ENCODE peak calls at places on chromosome 20, in four cellular contexts. One of them, this sample, is unnamed.
A peak's percentile ranks its signal among the peaks of the same experiment; 100 is the strongest.

GRCh38 chr20:8130840-8131526 is 1.1 kb upstream of the PLCB1 start:
- DNase-seq in heart right ventricle: no peak
- DNase-seq in naive thymus-derived CD4-positive, alpha-beta T cell: no peak
- DNase-seq in PC-9: no peak
- DNase-seq in this sample: no peak

GRCh38 chr20:4483481-4483880 is 238.2 kb upstream of the PRND start:
- DNase-seq in PC-9: no peak
- DNase-seq in naive thymus-derived CD4-positive, alpha-beta T cell: no peak
- DNase-seq in heart right ventricle: no peak
- DNase-seq in this sample: no peak

GRCh38 chr20:52959125-52959524 is 13.0 kb upstream of the TSHZ2 start:
- DNase-seq in PC-9: no peak
- DNase-seq in heart right ventricle: no peak
- DNase-seq in naive thymus-derived CD4-positive, alpha-beta T cell: no peak
- DNase-seq in this sample: no peak

GRCh38 chr20:23668477-23668951 is 20.3 kb downstream of the CST4 start:
- DNase-seq in PC-9: peak; percentile 59
- DNase-seq in naive thymus-derived CD4-positive, alpha-beta T cell: no peak
- DNase-seq in heart right ventricle: peak; percentile 54
- DNase-seq in this sample: peak; percentile 70

GRCh38 chr20:51848346-51848745 is 46.0 kb upstream of the SALL4 start:
- DNase-seq in heart right ventricle: no peak
- DNase-seq in naive thymus-derived CD4-positive, alpha-beta T cell: no peak
- DNase-seq in PC-9: no peak
- DNase-seq in this sample: no peak

GRCh38 chr20:38789503-38790209 is 15.8 kb upstream of the PPP1R16B start:
- DNase-seq in naive thymus-derived CD4-positive, alpha-beta T cell: no peak
- DNase-seq in heart right ventricle: no peak
- DNase-seq in PC-9: peak; percentile 84
- DNase-seq in this sample: no peak

GRCh38 chr20:3681931-3682820 is at the start of gene ADAM33:
- DNase-seq in heart right ventricle: no peak
- DNase-seq in PC-9: no peak
- DNase-seq in naive thymus-derived CD4-positive, alpha-beta T cell: no peak
- DNase-seq in this sample: no peak

GRCh38 chr20:17786221-17786718 is 86.5 kb downstream of the BANF2 start:
- DNase-seq in naive thymus-derived CD4-positive, alpha-beta T cell: no peak
- DNase-seq in heart right ventricle: no peak
- DNase-seq in PC-9: no peak
- DNase-seq in this sample: no peak

GRCh38 chr20:43911066-43911465 is 3.6 kb upstream of the TOX2 start:
- DNase-seq in naive thymus-derived CD4-positive, alpha-beta T cell: no peak
- DNase-seq in heart right ventricle: no peak
- DNase-seq in PC-9: peak; percentile 77
- DNase-seq in this sample: no peak

GRCh38 chr20:46814366-46815232 is 80.0 kb upstream of the EYA2 start:
- DNase-seq in PC-9: peak; percentile 97
- DNase-seq in naive thymus-derived CD4-positive, alpha-beta T cell: no peak
- DNase-seq in heart right ventricle: no peak
- DNase-seq in this sample: no peak

GRCh38 chr20:40949346-40949745 is 79.3 kb upstream of the TOP1 start:
- DNase-seq in PC-9: peak; percentile 31
- DNase-seq in naive thymus-derived CD4-positive, alpha-beta T cell: no peak
- DNase-seq in heart right ventricle: no peak
- DNase-seq in this sample: no peak

GRCh38 chr20:64051033-64051452 is 1.6 kb upstream of the SOX18 start:
- DNase-seq in heart right ventricle: no peak
- DNase-seq in PC-9: no peak
- DNase-seq in naive thymus-derived CD4-positive, alpha-beta T cell: no peak
- DNase-seq in this sample: no peak
- H3K27me3 ChIP-seq in heart right ventricle: peaks cover 53% of the 10 kb centered on the region
- H3K27me3 ChIP-seq in PC-9: peaks cover 29% of the 10 kb centered on the region
- H3K27me3 ChIP-seq in naive thymus-derived CD4-positive, alpha-beta T cell: peaks cover 6% of the 10 kb centered on the region
- H3K27me3 ChIP-seq in this sample: no peaks in the 10 kb centered on the region

GRCh38 chr20:37223053-37223452 is 38.6 kb downstream of the GHRH start:
- DNase-seq in PC-9: no peak
- DNase-seq in naive thymus-derived CD4-positive, alpha-beta T cell: no peak
- DNase-seq in heart right ventricle: no peak
- DNase-seq in this sample: no peak

GRCh38 chr20:37218976-37219375 is 39.6 kb upstream of the MROH8 start:
- DNase-seq in PC-9: no peak
- DNase-seq in naive thymus-derived CD4-positive, alpha-beta T cell: no peak
- DNase-seq in heart right ventricle: no peak
- DNase-seq in this sample: no peak

GRCh38 chr20:37220255-37220654 is 40.9 kb upstream of the MROH8 start:
- DNase-seq in naive thymus-derived CD4-positive, alpha-beta T cell: no peak
- DNase-seq in PC-9: no peak
- DNase-seq in heart right ventricle: no peak
- DNase-seq in this sample: no peak

GRCh38 chr20:37222086-37222485 is 39.5 kb downstream of the GHRH start:
- DNase-seq in heart right ventricle: no peak
- DNase-seq in PC-9: no peak
- DNase-seq in naive thymus-derived CD4-positive, alpha-beta T cell: no peak
- DNase-seq in this sample: no peak

GRCh38 chr20:37220796-37221195 is 40.8 kb downstream of the GHRH start:
- DNase-seq in PC-9: no peak
- DNase-seq in naive thymus-derived CD4-positive, alpha-beta T cell: no peak
- DNase-seq in heart right ventricle: no peak
- DNase-seq in this sample: no peak
- H3K27ac ChIP-seq in PC-9: no peak overlapping the region
- H3K27ac ChIP-seq in naive thymus-derived CD4-positive, alpha-beta T cell: no peak overlapping the region
- H3K27ac ChIP-seq in heart right ventricle: no peak overlapping the region
- H3K27ac ChIP-seq in this sample: no peak overlapping the region

GRCh38 chr20:2042400-2042799 is 48.5 kb upstream of the PDYN start:
- DNase-seq in naive thymus-derived CD4-positive, alpha-beta T cell: no peak
- DNase-seq in PC-9: no peak
- DNase-seq in heart right ventricle: no peak
- DNase-seq in this sample: no peak
- H3K27me3 ChIP-seq in naive thymus-derived CD4-positive, alpha-beta T cell: no peaks in the 10 kb centered on the region
- H3K27me3 ChIP-seq in PC-9: peaks cover 93% of the 10 kb centered on the region
- H3K27me3 ChIP-seq in heart right ventricle: peaks cover 8% of the 10 kb centered on the region
- H3K27me3 ChIP-seq in this sample: peaks cover 57% of the 10 kb centered on the region

DNA sequence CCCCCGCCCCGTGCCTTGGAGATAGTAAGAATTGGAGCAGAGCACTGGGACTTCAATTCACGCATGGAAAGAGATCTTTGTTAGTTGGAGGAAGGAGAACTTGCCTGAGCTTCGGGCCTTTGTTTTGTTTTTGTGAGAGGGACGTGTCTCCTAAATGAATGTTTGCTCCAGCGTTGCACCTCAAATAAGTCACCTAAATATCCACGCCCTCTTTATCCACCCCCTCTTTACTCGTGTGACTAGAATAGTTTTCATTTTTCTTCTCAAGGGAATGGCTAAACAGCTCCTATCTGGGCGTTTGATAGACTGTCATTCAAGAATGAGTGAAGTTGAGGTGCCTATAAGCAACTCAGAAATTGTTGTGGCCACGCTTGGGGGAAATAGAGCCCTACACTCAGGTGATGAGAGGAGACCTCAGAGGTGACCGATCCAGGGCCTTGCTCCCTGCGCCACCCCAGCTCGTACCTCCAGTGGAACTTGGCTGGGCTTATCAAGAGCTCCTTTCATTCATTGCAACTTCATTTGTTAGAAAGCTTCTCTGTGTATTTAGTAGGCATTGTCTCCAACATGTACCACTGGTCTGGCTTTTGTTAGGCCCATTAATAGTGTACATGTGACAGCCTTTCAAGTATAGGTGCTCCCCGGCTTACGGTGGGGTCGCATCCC is 867 bp downstream of the PCMTD2 start:
- DNase-seq in naive thymus-derived CD4-positive, alpha-beta T cell: no peak
- DNase-seq in heart right ventricle: no peak
- DNase-seq in PC-9: no peak
- DNase-seq in this sample: no peak
- H3K27ac ChIP-seq in naive thymus-derived CD4-positive, alpha-beta T cell: peak overlapping the region; percentile 92
- H3K27ac ChIP-seq in heart right ventricle: peak overlapping the region; percentile 95
- H3K27ac ChIP-seq in PC-9: peak overlapping the region; percentile 3
- H3K27ac ChIP-seq in this sample: peak overlapping the region; percentile 80

GRCh38 chr20:62644802-62645496 is 2.6 kb downstream of the SLCO4A1 start:
- DNase-seq in naive thymus-derived CD4-positive, alpha-beta T cell: no peak
- DNase-seq in PC-9: peak; percentile 61
- DNase-seq in heart right ventricle: no peak
- DNase-seq in this sample: no peak
- H3K27me3 ChIP-seq in naive thymus-derived CD4-positive, alpha-beta T cell: no peaks in the 10 kb centered on the region
- H3K27me3 ChIP-seq in PC-9: no peaks in the 10 kb centered on the region
- H3K27me3 ChIP-seq in heart right ventricle: peaks cover 22% of the 10 kb centered on the region
- H3K27me3 ChIP-seq in this sample: peaks cover 12% of the 10 kb centered on the region

GRCh38 chr20:10920396-10920795 is 246.6 kb upstream of the JAG1 start:
- DNase-seq in naive thymus-derived CD4-positive, alpha-beta T cell: no peak
- DNase-seq in heart right ventricle: no peak
- DNase-seq in PC-9: no peak
- DNase-seq in this sample: no peak
- H3K27ac ChIP-seq in naive thymus-derived CD4-positive, alpha-beta T cell: no peak overlapping the region
- H3K27ac ChIP-seq in heart right ventricle: no peak overlapping the region
- H3K27ac ChIP-seq in PC-9: no peak overlapping the region
- H3K27ac ChIP-seq in this sample: no peak overlapping the region

GRCh38 chr20:62426678-62427077 is 661 bp downstream of the RBBP8NL start:
- DNase-seq in heart right ventricle: no peak
- DNase-seq in PC-9: peak; percentile 77
- DNase-seq in naive thymus-derived CD4-positive, alpha-beta T cell: no peak
- DNase-seq in this sample: no peak
- H3K27me3 ChIP-seq in heart right ventricle: peaks cover 22% of the 10 kb centered on the region
- H3K27me3 ChIP-seq in PC-9: no peaks in the 10 kb centered on the region
- H3K27me3 ChIP-seq in naive thymus-derived CD4-positive, alpha-beta T cell: no peaks in the 10 kb centered on the region
- H3K27me3 ChIP-seq in this sample: no peaks in the 10 kb centered on the region

DNA sequence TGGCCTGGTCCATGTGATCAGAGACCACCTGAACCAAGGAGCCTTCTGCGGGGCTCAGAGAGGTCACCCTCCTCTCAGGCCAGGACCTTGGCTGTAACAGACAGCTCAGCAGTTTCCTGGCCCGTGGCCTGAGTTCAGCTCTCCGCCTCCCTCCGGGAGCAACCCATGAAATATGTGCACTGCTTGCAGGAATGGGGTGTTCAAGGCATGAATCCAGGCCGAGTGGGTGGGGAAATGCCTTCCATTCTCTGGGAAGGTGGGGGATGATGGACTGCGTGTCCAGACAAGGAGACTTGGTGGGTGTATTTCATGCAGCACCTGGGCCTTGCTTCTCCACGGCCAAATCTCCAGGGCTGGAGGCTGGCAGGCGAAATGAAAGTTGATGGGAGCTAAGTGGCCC is 46.0 kb downstream of the SIRPA start:
- DNase-seq in naive thymus-derived CD4-positive, alpha-beta T cell: no peak
- DNase-seq in heart right ventricle: no peak
- DNase-seq in PC-9: no peak
- DNase-seq in this sample: no peak
- H3K27ac ChIP-seq in naive thymus-derived CD4-positive, alpha-beta T cell: no peak overlapping the region
- H3K27ac ChIP-seq in heart right ventricle: no peak overlapping the region
- H3K27ac ChIP-seq in PC-9: no peak overlapping the region
- H3K27ac ChIP-seq in this sample: no peak overlapping the region

This sample was measured in DND-41.